ENCODE peak calls at places on chromosome 16, in six cellular contexts. One of them, this sample, is unnamed.

GRCh38 chr16:49183911-49184310 is 97.7 kb downstream of the CBLN1 start:
- DNase-seq in thyroid gland: peak; percentile 54
- DNase-seq in BE2C: peak; percentile 31
- DNase-seq in uterus: no peak
- DNase-seq in heart left ventricle: no peak
- DNase-seq in pancreas: no peak
- DNase-seq in this sample: no peak

GRCh38 chr16:68259007-68259406 is 5.3 kb upstream of the SLC7A6 start:
- DNase-seq in thyroid gland: no peak
- DNase-seq in BE2C: no peak
- DNase-seq in heart left ventricle: no peak
- DNase-seq in pancreas: no peak
- DNase-seq in uterus: no peak
- DNase-seq in this sample: no peak

GRCh38 chr16:30122621-30123160 is 329 bp downstream of the MAPK3 start:
- DNase-seq in BE2C: no peak
- DNase-seq in heart left ventricle: peak; percentile 47
- DNase-seq in uterus: no peak
- DNase-seq in pancreas: no peak
- DNase-seq in thyroid gland: no peak
- DNase-seq in this sample: no peak

GRCh38 chr16:70472786-70473433 is 18.5 kb downstream of the FCSK start:
- DNase-seq in thyroid gland: no peak
- DNase-seq in uterus: no peak
- DNase-seq in heart left ventricle: no peak
- DNase-seq in BE2C: no peak
- DNase-seq in pancreas: peak; percentile 71
- DNase-seq in this sample: no peak

GRCh38 chr16:78571880-78572279 is 472.4 kb downstream of the WWOX start:
- DNase-seq in pancreas: no peak
- DNase-seq in heart left ventricle: no peak
- DNase-seq in BE2C: no peak
- DNase-seq in thyroid gland: no peak
- DNase-seq in uterus: no peak
- DNase-seq in this sample: no peak

GRCh38 chr16:81315271-81316175 is 761 bp downstream of the GAN start:
- DNase-seq in uterus: peak; percentile 54
- DNase-seq in pancreas: peak; percentile 77
- DNase-seq in BE2C: peak; percentile 54
- DNase-seq in thyroid gland: peak; percentile 74
- DNase-seq in heart left ventricle: peak; percentile 65
- DNase-seq in this sample: no peak

GRCh38 chr16:69917311-69917710 is 33.8 kb upstream of the CLEC18A start:
- DNase-seq in thyroid gland: no peak
- DNase-seq in pancreas: no peak
- DNase-seq in BE2C: no peak
- DNase-seq in heart left ventricle: no peak
- DNase-seq in uterus: no peak
- DNase-seq in this sample: no peak

GRCh38 chr16:85391769-85392583 is 221.1 kb upstream of the GSE1 start:
- DNase-seq in uterus: no peak
- DNase-seq in heart left ventricle: peak; percentile 17
- DNase-seq in pancreas: no peak
- DNase-seq in BE2C: peak; percentile 7
- DNase-seq in thyroid gland: no peak
- DNase-seq in this sample: no peak

GRCh38 chr16:53305743-53306142 is 128.5 kb upstream of the RBL2 start:
- DNase-seq in BE2C: no peak
- DNase-seq in thyroid gland: no peak
- DNase-seq in pancreas: no peak
- DNase-seq in heart left ventricle: no peak
- DNase-seq in uterus: no peak
- DNase-seq in this sample: no peak
- H3K36me3 ChIP-seq in BE2C: peaks cover 74% of the 10 kb centered on the region
- H3K36me3 ChIP-seq in thyroid gland: peaks cover 49% of the 10 kb centered on the region
- H3K36me3 ChIP-seq in pancreas: peaks cover 70% of the 10 kb centered on the region
- H3K36me3 ChIP-seq in heart left ventricle: peaks cover 73% of the 10 kb centered on the region
- H3K36me3 ChIP-seq in uterus: no peaks in the 10 kb centered on the region
- H3K36me3 ChIP-seq in this sample: peaks cover 4% of the 10 kb centered on the region

GRCh38 chr16:2156849-2157224 is 1.3 kb downstream of the TRAF7 start:
- DNase-seq in uterus: no peak
- DNase-seq in thyroid gland: no peak
- DNase-seq in pancreas: no peak
- DNase-seq in BE2C: no peak
- DNase-seq in heart left ventricle: no peak
- DNase-seq in this sample: no peak
- TF ChIP-seq CTCF in uterus: no peak
- TF ChIP-seq CTCF in thyroid gland: no peak
- TF ChIP-seq CTCF in pancreas: no peak
- TF ChIP-seq CTCF in BE2C: no peak
- TF ChIP-seq CTCF in heart left ventricle: no peak
- TF ChIP-seq CTCF in this sample: no peak

DNA sequence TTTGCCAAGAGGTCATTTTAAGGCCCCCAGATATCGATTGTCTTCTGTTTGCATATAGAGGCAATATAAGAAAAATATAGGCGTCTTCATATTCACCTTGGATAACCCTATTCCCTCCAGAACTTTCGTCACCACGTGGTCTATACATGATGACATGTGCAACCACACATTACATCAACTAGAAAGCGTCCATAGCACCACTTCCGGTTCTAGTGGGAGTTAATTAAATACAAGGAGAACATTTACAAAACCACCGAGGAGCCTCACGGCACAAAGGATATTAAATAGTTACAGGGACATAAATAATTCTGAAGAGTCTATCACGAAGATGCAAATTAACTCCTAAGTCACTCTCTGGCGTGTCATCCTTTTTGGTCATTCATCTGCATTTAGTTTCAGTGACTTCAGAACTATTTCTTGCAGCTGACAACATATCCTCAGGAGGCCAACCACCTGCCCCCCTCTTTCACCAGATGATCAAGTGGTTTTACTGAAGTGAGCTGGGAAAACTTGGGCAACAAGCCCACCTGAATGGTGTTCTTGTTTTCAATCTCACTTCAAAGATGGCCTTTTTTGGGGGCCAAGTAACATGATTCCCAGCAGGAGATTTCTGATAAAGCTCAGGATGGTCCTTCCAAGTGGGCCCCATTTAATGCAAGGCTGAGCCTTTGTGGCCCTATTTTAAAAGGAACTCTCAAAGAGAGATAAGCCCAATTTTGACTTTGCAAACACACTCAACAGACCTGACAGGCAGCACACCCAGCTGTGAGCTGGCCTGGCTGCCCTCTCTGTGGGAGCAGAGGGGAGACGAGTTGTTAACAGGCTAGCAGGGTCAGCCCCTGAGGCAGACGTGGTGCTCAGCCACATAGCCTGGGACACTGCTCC is 15.3 kb downstream of the CMTM3 start:
- DNase-seq in thyroid gland: no peak
- DNase-seq in BE2C: no peak
- DNase-seq in heart left ventricle: no peak
- DNase-seq in pancreas: no peak
- DNase-seq in uterus: no peak
- DNase-seq in this sample: no peak
- H3K36me3 ChIP-seq in thyroid gland: peaks cover 24% of the 10 kb centered on the region
- H3K36me3 ChIP-seq in BE2C: peaks cover 14% of the 10 kb centered on the region
- H3K36me3 ChIP-seq in heart left ventricle: peaks cover 14% of the 10 kb centered on the region
- H3K36me3 ChIP-seq in pancreas: peaks cover 10% of the 10 kb centered on the region
- H3K36me3 ChIP-seq in uterus: no peaks in the 10 kb centered on the region
- H3K36me3 ChIP-seq in this sample: no peaks in the 10 kb centered on the region

DNA sequence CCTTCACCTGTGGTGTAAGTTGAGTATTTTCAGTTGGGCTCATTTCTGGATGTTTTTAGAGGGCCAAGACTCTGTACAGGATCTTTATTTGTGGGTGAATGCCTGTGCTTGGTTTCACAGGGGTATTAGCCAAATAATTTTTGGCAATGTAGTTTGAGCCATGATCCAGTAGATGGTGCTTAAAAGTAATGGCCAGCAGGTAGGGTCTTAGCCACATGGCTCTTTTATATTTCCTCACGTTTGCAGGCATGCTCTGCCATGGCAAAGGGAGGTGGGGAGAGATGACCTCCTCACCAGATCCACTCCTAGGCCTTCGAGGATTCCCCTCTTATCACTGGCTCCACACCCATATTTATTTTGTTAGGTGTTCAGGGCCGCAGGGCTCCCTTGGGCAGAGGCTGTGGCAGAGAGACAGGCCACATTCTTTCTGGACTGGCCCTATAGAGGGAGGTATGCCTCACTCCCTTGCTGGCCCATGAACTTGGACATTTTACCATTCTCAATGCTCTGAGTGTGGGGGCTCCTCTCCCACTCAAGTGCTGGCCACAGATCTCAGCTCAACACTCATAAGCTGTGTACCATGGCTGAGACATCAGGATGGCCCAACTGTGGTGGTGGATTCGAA is 417.1 kb downstream of the XYLT1 start:
- DNase-seq in BE2C: no peak
- DNase-seq in uterus: no peak
- DNase-seq in heart left ventricle: no peak
- DNase-seq in thyroid gland: no peak
- DNase-seq in pancreas: no peak
- DNase-seq in this sample: no peak
- TF ChIP-seq CTCF in BE2C: peak; percentile 39
- TF ChIP-seq CTCF in uterus: no peak
- TF ChIP-seq CTCF in heart left ventricle: no peak
- TF ChIP-seq CTCF in thyroid gland: no peak
- TF ChIP-seq CTCF in pancreas: no peak
- TF ChIP-seq CTCF in this sample: no peak

This sample was measured in tibial nerve.